ENCODE peak calls at places on chromosomes 5 and 9, in eight cellular contexts. G is psoas muscle, H is sigmoid colon, B is HFF-Myc, A is heart right ventricle, O is OCI-LY7, U is MM.1S, K is fibroblast of pulmonary artery. Y is an unnamed sample.

GRCh38 chr9:80665479-80665878 is 1023.9 kb downstream of the TLE1 start:
- DNase-seq in A (no peak), K (no peak), H (no peak), B (no peak), O (no peak), U (no peak), G (no peak), Y (no peak)

GRCh38 chr5:59725393-59725768 is 168.1 kb downstream of the PDE4D start:
- DNase-seq in H (no peak), A (no peak), K (no peak), G (no peak), U (no peak), O (no peak), B (no peak), Y (peak)

GRCh38 chr9:87836951-87837715 is 45.5 kb upstream of the SPATA31E1 start:
- DNase-seq in A (no peak), G (no peak), U (no peak), O (no peak), K (no peak), B (no peak), H (no peak), Y (peak)

GRCh38 chr5:45094876-45095275 is 286.1 kb downstream of the MRPS30 start:
- DNase-seq in B (no peak), O (no peak), H (no peak), A (no peak), U (peak), G (no peak), K (no peak), Y (no peak)

GRCh38 chr5:45399041-45399440 is 297.1 kb downstream of the HCN1 start:
- DNase-seq in O (no peak), K (no peak), U (no peak), A (no peak), B (no peak), H (no peak), G (peak), Y (no peak)

GRCh38 chr9:137665697-137666504 is 47.1 kb downstream of the EHMT1 start:
- DNase-seq in G (no peak), O (no peak), U (no peak), K (no peak), B (no peak), A (no peak), H (peak), Y (peak)

GRCh38 chr5:76363385-76364261 is 39.5 kb upstream of the IQGAP2 start:
- DNase-seq in G (no peak), H (no peak), A (no peak), K (no peak), O (peak), B (no peak), U (no peak), Y (no peak)

GRCh38 chr5:124103671-124104070 is 591.7 kb downstream of the CSNK1G3 start:
- DNase-seq in A (no peak), H (no peak), O (no peak), U (no peak), B (no peak), K (no peak), G (no peak), Y (no peak)

GRCh38 chr5:42595597-42595996 is 161.0 kb upstream of the CCDC152 start:
- DNase-seq in B (no peak), H (no peak), O (no peak), K (no peak), G (peak), A (no peak), U (no peak), Y (no peak)

DNA sequence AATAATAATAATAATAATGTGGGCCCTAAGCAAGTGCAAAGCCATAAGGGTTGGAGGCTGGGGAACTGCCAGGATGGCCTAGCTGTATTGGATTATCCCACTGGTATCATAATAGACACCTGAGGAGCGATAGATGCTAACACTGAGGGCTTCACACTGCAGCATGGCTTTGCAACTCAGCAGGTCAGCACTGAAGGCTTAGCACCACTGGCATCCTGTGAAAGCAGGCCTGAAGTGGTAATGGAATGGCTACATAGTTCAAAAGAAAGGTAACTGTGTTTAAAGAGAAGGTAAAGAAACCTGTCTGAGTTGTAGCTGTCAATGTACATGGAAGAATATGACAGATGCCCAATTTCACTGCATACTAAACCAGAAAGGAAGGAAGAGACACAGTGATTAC is 359.0 kb downstream of the OSTF1 start:
- DNase-seq in G (no peak), U (no peak), H (no peak), A (no peak), K (no peak), B (no peak), O (no peak), Y (no peak)
- H3K4me3 ChIP-seq in G (no peak), U (no peak), H (no peak), A (no peak), K (no peak), B (no peak), O (no peak), Y (no peak)

GRCh38 chr5:2752875-2753435 is 1.5 kb upstream of the IRX2 start:
- DNase-seq in G (no peak), U (no peak), A (no peak), O (no peak), H (no peak), K (no peak), B (no peak), Y (peak)
- H3K4me3 ChIP-seq in G (no peak), U (no peak), A (peak), O (no peak), H (no peak), K (peak), B (peak), Y (peak)

DNA sequence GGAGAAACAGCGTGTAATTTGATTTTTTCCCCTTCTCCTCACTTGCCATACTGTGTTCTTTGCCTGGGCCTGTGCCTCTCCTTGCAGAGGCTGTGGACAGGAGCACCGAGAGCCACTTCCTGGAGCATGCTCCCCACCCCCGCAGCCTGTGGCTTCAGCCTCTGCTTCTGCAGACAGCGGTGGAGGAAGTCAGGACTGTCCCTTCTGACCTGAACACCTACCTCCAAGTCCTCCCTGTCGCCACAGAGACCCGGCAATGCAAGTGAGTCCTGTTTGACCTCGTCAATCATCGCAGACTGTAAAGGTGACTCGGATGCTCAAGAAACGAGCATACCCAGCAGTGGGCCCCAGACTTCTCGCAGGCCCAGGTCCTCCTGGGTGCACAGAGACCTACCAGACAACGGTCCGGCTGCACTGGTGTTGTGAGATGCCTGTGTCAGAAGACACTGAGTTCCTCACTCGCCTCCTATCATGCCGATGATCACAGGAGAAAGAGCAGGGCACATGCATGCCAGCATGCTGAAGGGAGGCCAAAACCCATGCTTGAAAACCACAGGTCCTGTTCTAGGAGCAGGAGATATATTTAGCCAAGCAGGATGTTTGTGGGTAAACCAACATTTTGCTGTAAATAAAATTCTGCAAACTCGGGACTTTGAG is 198.8 kb downstream of the AUH start:
- DNase-seq in H (no peak), B (no peak), O (peak), U (peak), G (no peak), A (no peak), K (no peak), Y (peak)
- H3K4me3 ChIP-seq in H (no peak), B (no peak), O (no peak), U (peak), G (no peak), A (no peak), K (no peak), Y (no peak)

DNA sequence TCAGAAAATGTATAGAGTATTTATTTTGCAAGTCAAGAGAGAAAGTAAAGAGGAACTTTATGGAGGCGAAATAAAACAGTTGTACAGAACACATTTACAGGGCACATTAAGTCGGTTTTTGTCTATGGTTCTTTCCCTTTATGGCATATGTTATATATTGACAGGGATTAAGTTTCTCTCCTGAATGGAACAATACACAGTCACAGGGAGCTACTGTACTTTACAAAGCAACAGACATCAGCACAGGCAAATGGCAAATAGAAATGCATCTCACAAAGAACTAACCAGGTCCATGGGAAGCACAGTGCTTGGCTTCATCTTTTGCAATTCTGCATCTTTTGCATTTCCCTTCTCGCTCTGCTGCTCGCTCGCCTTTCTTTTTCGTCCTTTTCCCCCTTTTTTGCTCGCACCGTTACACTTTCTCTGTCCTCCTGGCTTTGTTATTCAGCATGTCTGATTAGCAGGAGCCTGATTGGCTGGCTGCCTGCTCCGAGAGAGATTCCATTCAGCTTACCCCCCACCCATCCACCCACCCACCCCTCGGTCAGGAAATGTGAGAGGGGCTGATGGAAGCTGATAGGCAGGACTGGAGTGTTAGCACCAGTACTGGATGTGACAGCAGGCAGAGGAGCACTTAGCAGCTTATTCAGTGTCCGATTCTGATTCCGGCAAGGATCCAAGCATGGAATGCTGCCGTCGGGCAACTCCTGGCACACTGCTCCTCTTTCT is at the start of gene ADAMTSL1:
- DNase-seq in K (peak), H (peak), O (no peak), G (peak), A (peak), B (no peak), U (no peak), Y (peak)
- H3K4me3 ChIP-seq in K (peak), H (peak), O (no peak), G (peak), A (peak), B (peak), U (no peak), Y (peak)

GRCh38 chr9:134643306-134643705 is 1.7 kb downstream of the COL5A1 start:
- DNase-seq in U (no peak), B (no peak), K (peak), O (no peak), G (no peak), A (no peak), H (no peak), Y (peak)
- H3K4me3 ChIP-seq in U (no peak), B (peak), K (peak), O (no peak), G (peak), A (peak), H (peak), Y (peak)

GRCh38 chr9:132020272-132020671 is 59.4 kb downstream of the MED27 start:
- DNase-seq in O (no peak), A (no peak), U (no peak), K (no peak), H (no peak), G (no peak), B (no peak), Y (no peak)

GRCh38 chr9:132019702-132020101 is 60.0 kb downstream of the MED27 start:
- DNase-seq in H (no peak), K (no peak), A (no peak), G (no peak), U (no peak), O (no peak), B (no peak), Y (no peak)

GRCh38 chr9:132015866-132016265 is 63.8 kb downstream of the MED27 start:
- DNase-seq in A (no peak), K (no peak), B (no peak), U (no peak), H (no peak), O (no peak), G (no peak), Y (no peak)

GRCh38 chr9:132020845-132021510 is 58.7 kb downstream of the MED27 start:
- DNase-seq in A (no peak), U (no peak), B (no peak), K (no peak), G (no peak), O (no peak), H (no peak), Y (no peak)

GRCh38 chr9:132018957-132019405 is 60.7 kb downstream of the MED27 start:
- DNase-seq in K (peak), O (no peak), G (no peak), A (no peak), H (no peak), B (no peak), U (no peak), Y (no peak)
- H3K4me3 ChIP-seq in K (no peak), O (no peak), G (no peak), A (no peak), H (no peak), B (no peak), U (no peak), Y (no peak)

DNA sequence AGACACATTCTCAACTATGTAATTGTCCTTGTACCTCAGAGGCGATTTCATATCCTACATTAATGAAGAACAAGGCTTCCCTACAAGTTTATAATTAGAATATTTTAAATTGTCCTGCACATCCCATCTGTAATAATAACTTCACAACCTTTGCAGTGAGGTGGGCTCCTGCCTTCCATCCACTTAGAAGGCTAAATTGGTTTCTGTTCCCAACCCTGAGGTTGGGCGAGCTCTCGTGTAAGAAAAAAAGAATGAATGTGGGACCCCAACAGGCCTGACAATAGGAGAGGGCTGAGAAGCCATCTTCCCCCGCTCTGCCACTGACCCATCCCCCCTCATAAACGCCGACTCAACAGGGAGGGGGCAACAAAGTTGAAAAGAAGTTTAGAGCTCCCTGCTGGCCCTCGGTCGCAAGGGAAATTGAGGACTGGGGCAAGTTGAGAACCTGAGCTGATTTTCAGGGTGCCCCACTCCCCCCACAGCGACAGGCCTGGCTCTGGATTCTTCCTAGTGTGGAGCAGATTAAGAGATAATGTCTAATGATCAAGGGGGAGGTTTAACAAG is 9.4 kb downstream of the BARHL1 start:
- DNase-seq in B (no peak), K (no peak), H (no peak), A (no peak), G (no peak), O (no peak), U (no peak), Y (no peak)
- H3K4me3 ChIP-seq in B (no peak), K (no peak), H (no peak), A (no peak), G (no peak), O (no peak), U (no peak), Y (no peak)

GRCh38 chr9:136665704-136666363 is 3.1 kb downstream of the EGFL7 start:
- DNase-seq in H (no peak), U (no peak), O (no peak), A (no peak), K (no peak), G (no peak), B (no peak), Y (no peak)
- H3K4me3 ChIP-seq in H (peak), U (no peak), O (no peak), A (peak), K (peak), G (peak), B (peak), Y (peak)

DNA sequence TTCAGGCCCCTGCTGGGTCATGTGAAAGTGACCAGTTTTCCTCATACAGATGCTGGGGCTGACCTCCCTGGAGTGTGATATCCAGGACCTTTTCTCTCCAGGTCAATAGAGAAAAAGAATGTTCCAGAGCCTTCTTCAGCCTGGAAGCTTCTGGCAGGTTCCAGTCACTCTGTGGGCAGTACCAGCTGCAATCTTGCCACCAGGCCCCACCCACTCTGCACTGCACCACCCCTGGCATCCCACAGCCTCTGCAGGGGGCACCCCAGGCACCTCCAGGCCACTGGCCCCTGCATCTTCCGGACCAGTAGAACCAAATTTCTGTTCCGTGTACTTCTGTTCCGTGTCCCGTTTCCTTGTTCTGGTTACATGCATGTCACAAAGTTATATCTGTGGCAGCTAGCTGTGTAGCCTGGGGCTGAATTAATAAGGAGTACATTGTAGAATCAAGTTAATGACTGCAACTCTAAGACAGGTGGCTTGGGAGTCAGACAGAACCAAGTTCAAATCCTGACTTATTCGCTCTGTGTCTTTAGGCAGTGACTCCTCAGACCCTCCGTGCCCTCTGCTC is 83.2 kb upstream of the ZBTB43 start:
- DNase-seq in G (no peak), B (no peak), A (no peak), H (no peak), O (peak), K (no peak), U (no peak), Y (no peak)
- H3K4me3 ChIP-seq in G (no peak), B (no peak), A (peak), H (no peak), O (peak), K (no peak), U (no peak), Y (no peak)